ENCODE peak calls at places on chromosomes 13 and 19, in six cellular contexts. One of them, this sample, is unnamed.

GRCh38 chr13:22451345-22451744 is 729.4 kb upstream of the SGCG start:
- DNase-seq in PC-9: no peak
- DNase-seq in HEK293T: no peak
- DNase-seq in left ventricle myocardium superior: peak
- DNase-seq in stimulated activated CD4-positive, alpha-beta T cell treated with anti-CD3 and anti-CD28 coated beads, Interleukin-1b, Interleukin-23, amount 100 ng/mL, for 24 hours: no peak
- DNase-seq in esophagus squamous epithelium: no peak
- DNase-seq in this sample: no peak

GRCh38 chr13:58531614-58532013 is 900.1 kb downstream of the PCDH17 start:
- DNase-seq in PC-9: no peak
- DNase-seq in HEK293T: no peak
- DNase-seq in left ventricle myocardium superior: no peak
- DNase-seq in stimulated activated CD4-positive, alpha-beta T cell treated with anti-CD3 and anti-CD28 coated beads, Interleukin-1b, Interleukin-23, amount 100 ng/mL, for 24 hours: no peak
- DNase-seq in esophagus squamous epithelium: no peak
- DNase-seq in this sample: no peak

GRCh38 chr13:113848020-113848419 is 15.9 kb downstream of the GAS6 start:
- DNase-seq in PC-9: no peak
- DNase-seq in HEK293T: no peak
- DNase-seq in left ventricle myocardium superior: no peak
- DNase-seq in stimulated activated CD4-positive, alpha-beta T cell treated with anti-CD3 and anti-CD28 coated beads, Interleukin-1b, Interleukin-23, amount 100 ng/mL, for 24 hours: no peak
- DNase-seq in esophagus squamous epithelium: no peak
- DNase-seq in this sample: no peak

GRCh38 chr13:111210488-111210887 is 95.4 kb downstream of the ARHGEF7 start:
- DNase-seq in PC-9: peak
- DNase-seq in HEK293T: no peak
- DNase-seq in left ventricle myocardium superior: peak
- DNase-seq in stimulated activated CD4-positive, alpha-beta T cell treated with anti-CD3 and anti-CD28 coated beads, Interleukin-1b, Interleukin-23, amount 100 ng/mL, for 24 hours: no peak
- DNase-seq in esophagus squamous epithelium: no peak
- DNase-seq in this sample: no peak

GRCh38 chr19:40689339-40690049 is 957 bp downstream of the NUMBL start:
- DNase-seq in PC-9: peak
- DNase-seq in HEK293T: no peak
- DNase-seq in left ventricle myocardium superior: peak
- DNase-seq in stimulated activated CD4-positive, alpha-beta T cell treated with anti-CD3 and anti-CD28 coated beads, Interleukin-1b, Interleukin-23, amount 100 ng/mL, for 24 hours: no peak
- DNase-seq in esophagus squamous epithelium: no peak
- DNase-seq in this sample: no peak

GRCh38 chr19:46016426-46017094 is 6.3 kb downstream of the PGLYRP1 start:
- DNase-seq in PC-9: peak
- DNase-seq in HEK293T: peak
- DNase-seq in left ventricle myocardium superior: peak
- DNase-seq in stimulated activated CD4-positive, alpha-beta T cell treated with anti-CD3 and anti-CD28 coated beads, Interleukin-1b, Interleukin-23, amount 100 ng/mL, for 24 hours: peak
- DNase-seq in esophagus squamous epithelium: no peak
- DNase-seq in this sample: no peak

GRCh38 chr13:27194209-27194608 is 22.6 kb upstream of the USP12 start:
- DNase-seq in PC-9: no peak
- DNase-seq in HEK293T: no peak
- DNase-seq in left ventricle myocardium superior: no peak
- DNase-seq in stimulated activated CD4-positive, alpha-beta T cell treated with anti-CD3 and anti-CD28 coated beads, Interleukin-1b, Interleukin-23, amount 100 ng/mL, for 24 hours: no peak
- DNase-seq in esophagus squamous epithelium: no peak
- DNase-seq in this sample: no peak

GRCh38 chr19:1992759-1993260 is 22.7 kb downstream of the BTBD2 start:
- DNase-seq in PC-9: no peak
- DNase-seq in HEK293T: peak
- DNase-seq in left ventricle myocardium superior: no peak
- DNase-seq in stimulated activated CD4-positive, alpha-beta T cell treated with anti-CD3 and anti-CD28 coated beads, Interleukin-1b, Interleukin-23, amount 100 ng/mL, for 24 hours: peak
- DNase-seq in esophagus squamous epithelium: no peak
- DNase-seq in this sample: no peak

GRCh38 chr19:10211071-10211470 is 16.3 kb upstream of the DNMT1 start:
- DNase-seq in PC-9: no peak
- DNase-seq in HEK293T: no peak
- DNase-seq in left ventricle myocardium superior: no peak
- DNase-seq in stimulated activated CD4-positive, alpha-beta T cell treated with anti-CD3 and anti-CD28 coated beads, Interleukin-1b, Interleukin-23, amount 100 ng/mL, for 24 hours: no peak
- DNase-seq in esophagus squamous epithelium: no peak
- DNase-seq in this sample: no peak

GRCh38 chr13:98476106-98476505 is 100.8 kb downstream of the STK24 start:
- DNase-seq in PC-9: no peak
- DNase-seq in HEK293T: no peak
- DNase-seq in left ventricle myocardium superior: no peak
- DNase-seq in stimulated activated CD4-positive, alpha-beta T cell treated with anti-CD3 and anti-CD28 coated beads, Interleukin-1b, Interleukin-23, amount 100 ng/mL, for 24 hours: no peak
- DNase-seq in esophagus squamous epithelium: no peak
- DNase-seq in this sample: no peak

GRCh38 chr13:97875911-97876310 is 77.6 kb upstream of the IPO5 start:
- DNase-seq in PC-9: no peak
- DNase-seq in HEK293T: no peak
- DNase-seq in left ventricle myocardium superior: no peak
- DNase-seq in stimulated activated CD4-positive, alpha-beta T cell treated with anti-CD3 and anti-CD28 coated beads, Interleukin-1b, Interleukin-23, amount 100 ng/mL, for 24 hours: no peak
- DNase-seq in esophagus squamous epithelium: no peak
- DNase-seq in this sample: no peak

GRCh38 chr13:112959206-112959605 is 9.8 kb upstream of the MCF2L start:
- DNase-seq in PC-9: no peak
- DNase-seq in HEK293T: no peak
- DNase-seq in left ventricle myocardium superior: no peak
- DNase-seq in stimulated activated CD4-positive, alpha-beta T cell treated with anti-CD3 and anti-CD28 coated beads, Interleukin-1b, Interleukin-23, amount 100 ng/mL, for 24 hours: no peak
- DNase-seq in esophagus squamous epithelium: no peak
- DNase-seq in this sample: no peak

GRCh38 chr13:28355046-28355821 is 139.7 kb downstream of the FLT1 start:
- DNase-seq in PC-9: no peak
- DNase-seq in HEK293T: no peak
- DNase-seq in left ventricle myocardium superior: no peak
- DNase-seq in stimulated activated CD4-positive, alpha-beta T cell treated with anti-CD3 and anti-CD28 coated beads, Interleukin-1b, Interleukin-23, amount 100 ng/mL, for 24 hours: no peak
- DNase-seq in esophagus squamous epithelium: no peak
- DNase-seq in this sample: no peak

GRCh38 chr13:26600345-26600761 is 42.9 kb downstream of the WASF3 start:
- DNase-seq in PC-9: no peak
- DNase-seq in HEK293T: no peak
- DNase-seq in left ventricle myocardium superior: no peak
- DNase-seq in stimulated activated CD4-positive, alpha-beta T cell treated with anti-CD3 and anti-CD28 coated beads, Interleukin-1b, Interleukin-23, amount 100 ng/mL, for 24 hours: no peak
- DNase-seq in esophagus squamous epithelium: no peak
- DNase-seq in this sample: no peak

GRCh38 chr13:79628463-79628862 is 147.5 kb downstream of the NDFIP2 start:
- DNase-seq in PC-9: no peak
- DNase-seq in HEK293T: no peak
- DNase-seq in left ventricle myocardium superior: no peak
- DNase-seq in stimulated activated CD4-positive, alpha-beta T cell treated with anti-CD3 and anti-CD28 coated beads, Interleukin-1b, Interleukin-23, amount 100 ng/mL, for 24 hours: no peak
- DNase-seq in esophagus squamous epithelium: no peak
- DNase-seq in this sample: no peak

GRCh38 chr19:18558595-18558994 is 925 bp downstream of the KXD1 start:
- DNase-seq in PC-9: no peak
- DNase-seq in HEK293T: no peak
- DNase-seq in left ventricle myocardium superior: no peak
- DNase-seq in stimulated activated CD4-positive, alpha-beta T cell treated with anti-CD3 and anti-CD28 coated beads, Interleukin-1b, Interleukin-23, amount 100 ng/mL, for 24 hours: no peak
- DNase-seq in esophagus squamous epithelium: no peak
- DNase-seq in this sample: no peak

GRCh38 chr13:78652651-78653050 is 6.3 kb downstream of the OBI1 start:
- DNase-seq in PC-9: no peak
- DNase-seq in HEK293T: no peak
- DNase-seq in left ventricle myocardium superior: no peak
- DNase-seq in stimulated activated CD4-positive, alpha-beta T cell treated with anti-CD3 and anti-CD28 coated beads, Interleukin-1b, Interleukin-23, amount 100 ng/mL, for 24 hours: no peak
- DNase-seq in esophagus squamous epithelium: no peak
- DNase-seq in this sample: no peak

GRCh38 chr13:20340136-20340758 is 108.1 kb upstream of the GJB6 start:
- DNase-seq in PC-9: no peak
- DNase-seq in HEK293T: no peak
- DNase-seq in left ventricle myocardium superior: no peak
- DNase-seq in stimulated activated CD4-positive, alpha-beta T cell treated with anti-CD3 and anti-CD28 coated beads, Interleukin-1b, Interleukin-23, amount 100 ng/mL, for 24 hours: no peak
- DNase-seq in esophagus squamous epithelium: no peak
- DNase-seq in this sample: no peak

GRCh38 chr19:11971045-11971444 is 6.2 kb downstream of the ZNF763 start:
- DNase-seq in PC-9: no peak
- DNase-seq in HEK293T: no peak
- DNase-seq in left ventricle myocardium superior: no peak
- DNase-seq in stimulated activated CD4-positive, alpha-beta T cell treated with anti-CD3 and anti-CD28 coated beads, Interleukin-1b, Interleukin-23, amount 100 ng/mL, for 24 hours: no peak
- DNase-seq in esophagus squamous epithelium: no peak
- DNase-seq in this sample: no peak

GRCh38 chr19:1315470-1316166 is 29.9 kb downstream of the EFNA2 start:
- DNase-seq in PC-9: peak
- DNase-seq in HEK293T: peak
- DNase-seq in left ventricle myocardium superior: peak
- DNase-seq in stimulated activated CD4-positive, alpha-beta T cell treated with anti-CD3 and anti-CD28 coated beads, Interleukin-1b, Interleukin-23, amount 100 ng/mL, for 24 hours: no peak
- DNase-seq in esophagus squamous epithelium: no peak
- DNase-seq in this sample: no peak

GRCh38 chr19:18160792-18161690 is 8.1 kb downstream of the PIK3R2 start:
- DNase-seq in PC-9: peak
- DNase-seq in HEK293T: peak
- DNase-seq in left ventricle myocardium superior: peak
- DNase-seq in stimulated activated CD4-positive, alpha-beta T cell treated with anti-CD3 and anti-CD28 coated beads, Interleukin-1b, Interleukin-23, amount 100 ng/mL, for 24 hours: peak
- DNase-seq in esophagus squamous epithelium: no peak
- DNase-seq in this sample: no peak

GRCh38 chr19:36010402-36010801 is 1.8 kb upstream of the SYNE4 start:
- DNase-seq in PC-9: no peak
- DNase-seq in HEK293T: no peak
- DNase-seq in left ventricle myocardium superior: no peak
- DNase-seq in stimulated activated CD4-positive, alpha-beta T cell treated with anti-CD3 and anti-CD28 coated beads, Interleukin-1b, Interleukin-23, amount 100 ng/mL, for 24 hours: no peak
- DNase-seq in esophagus squamous epithelium: no peak
- DNase-seq in this sample: no peak

GRCh38 chr19:58434217-58434616 is 5.7 kb downstream of the ZNF132 start:
- DNase-seq in PC-9: no peak
- DNase-seq in HEK293T: no peak
- DNase-seq in left ventricle myocardium superior: no peak
- DNase-seq in stimulated activated CD4-positive, alpha-beta T cell treated with anti-CD3 and anti-CD28 coated beads, Interleukin-1b, Interleukin-23, amount 100 ng/mL, for 24 hours: no peak
- DNase-seq in esophagus squamous epithelium: no peak
- DNase-seq in this sample: no peak

GRCh38 chr19:8466018-8466417 is 21.2 kb downstream of the HNRNPM start:
- DNase-seq in PC-9: no peak
- DNase-seq in HEK293T: no peak
- DNase-seq in left ventricle myocardium superior: no peak
- DNase-seq in stimulated activated CD4-positive, alpha-beta T cell treated with anti-CD3 and anti-CD28 coated beads, Interleukin-1b, Interleukin-23, amount 100 ng/mL, for 24 hours: no peak
- DNase-seq in esophagus squamous epithelium: no peak
- DNase-seq in this sample: no peak

GRCh38 chr13:42274386-42275097 is 2.6 kb downstream of the AKAP11 start:
- DNase-seq in PC-9: no peak
- DNase-seq in HEK293T: no peak
- DNase-seq in left ventricle myocardium superior: no peak
- DNase-seq in stimulated activated CD4-positive, alpha-beta T cell treated with anti-CD3 and anti-CD28 coated beads, Interleukin-1b, Interleukin-23, amount 100 ng/mL, for 24 hours: no peak
- DNase-seq in esophagus squamous epithelium: no peak
- DNase-seq in this sample: no peak

GRCh38 chr13:101218484-101218883 is 197.8 kb downstream of the NALCN start:
- DNase-seq in PC-9: no peak
- DNase-seq in HEK293T: no peak
- DNase-seq in left ventricle myocardium superior: no peak
- DNase-seq in stimulated activated CD4-positive, alpha-beta T cell treated with anti-CD3 and anti-CD28 coated beads, Interleukin-1b, Interleukin-23, amount 100 ng/mL, for 24 hours: no peak
- DNase-seq in esophagus squamous epithelium: no peak
- DNase-seq in this sample: no peak

GRCh38 chr13:109764474-109765292 is 21.7 kb downstream of the IRS2 start:
- DNase-seq in PC-9: no peak
- DNase-seq in HEK293T: no peak
- DNase-seq in left ventricle myocardium superior: no peak
- DNase-seq in stimulated activated CD4-positive, alpha-beta T cell treated with anti-CD3 and anti-CD28 coated beads, Interleukin-1b, Interleukin-23, amount 100 ng/mL, for 24 hours: no peak
- DNase-seq in esophagus squamous epithelium: no peak
- DNase-seq in this sample: no peak

GRCh38 chr13:20064128-20064527 is 96.7 kb downstream of the GJA3 start:
- DNase-seq in PC-9: no peak
- DNase-seq in HEK293T: no peak
- DNase-seq in left ventricle myocardium superior: no peak
- DNase-seq in stimulated activated CD4-positive, alpha-beta T cell treated with anti-CD3 and anti-CD28 coated beads, Interleukin-1b, Interleukin-23, amount 100 ng/mL, for 24 hours: no peak
- DNase-seq in esophagus squamous epithelium: no peak
- DNase-seq in this sample: no peak

GRCh38 chr19:47406711-47407416 is 12.5 kb downstream of the MEIS3 start:
- DNase-seq in PC-9: no peak
- DNase-seq in HEK293T: peak
- DNase-seq in left ventricle myocardium superior: no peak
- DNase-seq in stimulated activated CD4-positive, alpha-beta T cell treated with anti-CD3 and anti-CD28 coated beads, Interleukin-1b, Interleukin-23, amount 100 ng/mL, for 24 hours: no peak
- DNase-seq in esophagus squamous epithelium: no peak
- DNase-seq in this sample: no peak

GRCh38 chr19:1624458-1624857 is 19.2 kb upstream of the UQCR11 start:
- DNase-seq in PC-9: peak
- DNase-seq in HEK293T: peak
- DNase-seq in left ventricle myocardium superior: peak
- DNase-seq in stimulated activated CD4-positive, alpha-beta T cell treated with anti-CD3 and anti-CD28 coated beads, Interleukin-1b, Interleukin-23, amount 100 ng/mL, for 24 hours: no peak
- DNase-seq in esophagus squamous epithelium: no peak
- DNase-seq in this sample: peak

GRCh38 chr13:109494955-109495354 is 291.4 kb downstream of the IRS2 start:
- DNase-seq in PC-9: no peak
- DNase-seq in HEK293T: no peak
- DNase-seq in left ventricle myocardium superior: no peak
- DNase-seq in stimulated activated CD4-positive, alpha-beta T cell treated with anti-CD3 and anti-CD28 coated beads, Interleukin-1b, Interleukin-23, amount 100 ng/mL, for 24 hours: no peak
- DNase-seq in esophagus squamous epithelium: no peak
- DNase-seq in this sample: no peak

GRCh38 chr13:21022694-21023325 is 38.6 kb downstream of the LATS2 start:
- DNase-seq in PC-9: no peak
- DNase-seq in HEK293T: peak
- DNase-seq in left ventricle myocardium superior: no peak
- DNase-seq in stimulated activated CD4-positive, alpha-beta T cell treated with anti-CD3 and anti-CD28 coated beads, Interleukin-1b, Interleukin-23, amount 100 ng/mL, for 24 hours: no peak
- DNase-seq in esophagus squamous epithelium: no peak
- DNase-seq in this sample: no peak

GRCh38 chr19:29884466-29884865 is 57.6 kb upstream of the URI1 start:
- DNase-seq in PC-9: no peak
- DNase-seq in HEK293T: no peak
- DNase-seq in left ventricle myocardium superior: no peak
- DNase-seq in stimulated activated CD4-positive, alpha-beta T cell treated with anti-CD3 and anti-CD28 coated beads, Interleukin-1b, Interleukin-23, amount 100 ng/mL, for 24 hours: no peak
- DNase-seq in esophagus squamous epithelium: no peak
- DNase-seq in this sample: no peak